ENCODE peak calls at places on chromosomes 6 and 20, in nine cellular contexts. X is thyroid gland; O is heart right ventricle; I is left ventricle myocardium inferior; L is CD8-positive, alpha-beta memory T cell; Y is colonic mucosa; V is cardiac muscle cell; G is WERI-Rb-1; Z is uterus. J is an unnamed sample.

GRCh38 chr20:37990571-37991151 is 42.6 kb downstream of the TTI1 start:
- DNase-seq in I (peak; percentile 71), O (peak; percentile 64), V (peak; percentile 68), Y (peak; percentile 33), L (peak; percentile 61), X (peak; percentile 27), Z (no peak), G (peak; percentile 40), J (peak; percentile 82)

GRCh38 chr20:44618318-44618731 is 33.2 kb downstream of the ADA start:
- DNase-seq in V (no peak), L (peak; percentile 27), Y (no peak), G (no peak), I (peak; percentile 65), Z (no peak), X (peak; percentile 52), O (no peak), J (no peak)

GRCh38 chr6:125002090-125002741 is 40.0 kb downstream of the RNF217 start:
- DNase-seq in V (no peak), O (no peak), G (no peak), I (no peak), Y (no peak), X (peak; percentile 15), L (no peak), Z (no peak), J (no peak)

GRCh38 chr6:31272856-31273626 is 1.1 kb upstream of the HLA-C start:
- DNase-seq in O (no peak), X (no peak), V (no peak), G (no peak), L (no peak), Y (no peak), I (no peak), Z (no peak), J (no peak)

GRCh38 chr6:28738396-28738765 is 185.4 kb downstream of the TRIM27 start:
- DNase-seq in G (no peak), X (no peak), Y (no peak), I (no peak), L (no peak), Z (no peak), O (no peak), V (no peak), J (no peak)

GRCh38 chr6:31710490-31711219 is 4.0 kb downstream of the LY6G6F start:
- DNase-seq in O (no peak), X (no peak), I (no peak), Y (no peak), V (no peak), G (peak; percentile 93), Z (no peak), L (no peak), J (no peak)

GRCh38 chr20:6069669-6070068 is 15.8 kb upstream of the LRRN4 start:
- DNase-seq in Z (no peak), V (no peak), Y (no peak), X (no peak), O (no peak), I (no peak), G (no peak), L (no peak), J (no peak)

GRCh38 chr6:170085475-170086401 is 205.1 kb downstream of the DLL1 start:
- DNase-seq in Z (peak; percentile 6), Y (peak; percentile 15), I (peak; percentile 8), G (no peak), X (no peak), L (no peak), V (no peak), O (peak; percentile 1), J (no peak)

GRCh38 chr6:34460796-34461507 is 4.9 kb upstream of the PACSIN1 start:
- DNase-seq in X (no peak), I (no peak), V (no peak), O (no peak), Y (no peak), G (no peak), Z (no peak), L (no peak), J (no peak)

GRCh38 chr6:170201361-170201760 is 89.5 kb downstream of the DLL1 start:
- DNase-seq in G (no peak), V (no peak), Z (no peak), O (no peak), L (no peak), X (no peak), I (no peak), Y (peak; percentile 15), J (no peak)

GRCh38 chr20:44650777-44651493 is 564 bp downstream of the ADA start:
- DNase-seq in X (no peak), V (no peak), Z (peak; percentile 38), G (no peak), L (no peak), I (peak; percentile 47), O (peak; percentile 37), Y (peak; percentile 33), J (peak; percentile 42)

GRCh38 chr20:34842143-34842542 is 16.7 kb upstream of the NCOA6 start:
- DNase-seq in Z (no peak), V (no peak), I (no peak), L (no peak), X (no peak), Y (no peak), G (no peak), O (no peak), J (no peak)

GRCh38 chr20:45073182-45073581 is 27.7 kb downstream of the KCNS1 start:
- DNase-seq in V (no peak), Z (no peak), X (no peak), L (no peak), I (no peak), G (no peak), O (no peak), Y (no peak), J (no peak)

GRCh38 chr20:37564388-37565133 is 36.9 kb upstream of the BLCAP start:
- DNase-seq in V (peak; percentile 80), I (peak; percentile 25), O (peak; percentile 16), X (peak; percentile 36), Z (peak; percentile 44), L (peak; percentile 8), G (peak; percentile 69), Y (peak; percentile 34), J (peak; percentile 66)

GRCh38 chr6:111691345-111692225 is 85.9 kb upstream of the TRAF3IP2 start:
- DNase-seq in X (no peak), V (peak; percentile 23), L (no peak), Z (no peak), O (no peak), I (no peak), G (peak; percentile 29), Y (peak; percentile 70), J (peak; percentile 58)

GRCh38 chr6:13800615-13801014 is 13.7 kb downstream of the MCUR1 start:
- DNase-seq in L (no peak), Y (no peak), X (no peak), I (no peak), Z (no peak), G (no peak), O (no peak), V (no peak), J (no peak)

GRCh38 chr6:3379482-3380060 is 77.3 kb downstream of the SLC22A23 start:
- DNase-seq in O (no peak), L (no peak), I (no peak), Y (no peak), Z (no peak), X (no peak), G (no peak), V (peak; percentile 14), J (no peak)

GRCh38 chr6:144055121-144055931 is 40.0 kb downstream of the SF3B5 start:
- DNase-seq in I (no peak), O (no peak), V (no peak), G (no peak), X (no peak), L (peak; percentile 61), Z (no peak), Y (no peak), J (no peak)

DNA sequence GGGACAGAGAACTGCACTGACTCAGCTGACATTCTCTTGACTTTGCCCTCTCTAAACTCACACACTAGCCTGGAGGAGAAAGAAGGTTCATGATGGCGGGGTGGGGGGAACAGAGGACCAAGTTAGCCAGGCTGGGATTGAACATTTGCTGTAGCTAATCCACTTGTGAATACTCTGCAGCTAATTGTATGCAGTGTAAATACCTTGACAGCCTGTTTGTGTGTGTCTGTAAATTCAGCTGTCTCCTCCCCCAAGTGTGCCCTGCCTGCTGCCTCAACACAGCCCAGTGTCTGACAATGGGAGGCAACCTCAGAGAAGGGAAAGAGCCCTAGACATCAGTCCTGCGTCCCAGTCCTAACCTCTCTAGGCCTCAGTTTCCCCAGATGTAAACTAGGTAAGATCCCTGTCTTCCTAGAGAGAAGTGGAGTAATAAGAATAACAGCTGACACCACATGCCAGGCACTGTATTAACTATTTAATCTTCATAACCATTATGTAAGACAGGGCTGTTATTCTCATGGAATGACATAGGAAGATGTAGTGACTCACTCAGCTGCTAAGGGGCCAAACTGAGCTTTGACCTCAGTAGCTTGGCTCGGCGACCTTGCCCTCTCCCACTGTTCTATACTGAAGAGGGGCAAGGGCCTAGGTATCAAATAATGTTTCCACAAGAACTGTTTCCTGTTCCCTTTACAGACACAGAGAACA is 2.7 kb upstream of the MDGA1 start:
- DNase-seq in Y (no peak), L (no peak), Z (no peak), V (no peak), X (no peak), O (no peak), I (no peak), G (no peak), J (no peak)
- H3K4me3 ChIP-seq in Y (no peak overlapping the region), L (no peak overlapping the region), Z (no peak overlapping the region), V (no peak overlapping the region), X (no peak overlapping the region), O (no peak overlapping the region), I (no peak overlapping the region), G (no peak overlapping the region), J (no peak overlapping the region)

GRCh38 chr6:90295854-90296345 is 743 bp downstream of the BACH2 start:
- DNase-seq in X (peak; percentile 68), L (peak; percentile 71), V (peak; percentile 72), G (peak; percentile 70), Y (peak; percentile 66), I (peak; percentile 61), Z (peak; percentile 76), O (peak; percentile 76), J (peak; percentile 71)
- H3K27me3 ChIP-seq in X (no peaks in the 10 kb centered on the region), L (no peaks in the 10 kb centered on the region), V (peaks cover 21% of the 10 kb centered on the region), G (no peaks in the 10 kb centered on the region), Y (peaks cover 34% of the 10 kb centered on the region), I (no peaks in the 10 kb centered on the region), Z (no peaks in the 10 kb centered on the region), O (no peaks in the 10 kb centered on the region), J (no peaks in the 10 kb centered on the region)

DNA sequence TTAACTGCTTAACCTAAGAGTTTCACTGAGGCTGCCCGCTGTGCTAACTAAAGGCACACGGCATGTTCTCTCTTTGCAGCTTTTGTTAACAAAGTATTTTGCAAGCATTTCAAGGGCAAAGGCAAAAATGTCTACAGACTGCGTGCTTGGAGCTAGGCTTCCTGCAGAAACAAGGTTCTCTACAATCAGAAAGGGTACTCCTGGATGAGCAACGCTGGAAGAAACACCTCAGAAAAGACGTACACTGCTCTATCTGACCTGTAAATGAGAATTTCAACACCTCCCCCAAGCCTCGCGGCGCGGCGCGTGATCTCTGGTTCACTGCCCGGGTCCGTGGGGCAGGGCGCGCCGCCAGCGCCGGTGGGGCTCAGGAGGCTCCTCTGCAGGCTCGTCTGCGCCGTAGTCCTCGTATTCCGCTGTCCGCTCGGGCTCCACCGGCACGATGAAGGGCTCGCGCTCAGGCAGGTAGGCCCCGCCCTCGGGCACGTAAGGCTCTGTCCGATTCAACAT is 120.9 kb downstream of the COL12A1 start:
- DNase-seq in I (no peak), V (no peak), X (peak; percentile 84), Y (no peak), Z (no peak), G (no peak), O (peak; percentile 7), L (no peak), J (no peak)
- H3K4me3 ChIP-seq in I (peak overlapping the region; percentile 3), V (no peak overlapping the region), X (no peak overlapping the region), Y (peak overlapping the region; percentile 1), Z (peak overlapping the region; percentile 21), G (no peak overlapping the region), O (peak overlapping the region; percentile 40), L (no peak overlapping the region), J (no peak overlapping the region)

GRCh38 chr6:168162366-168162765 is 83.4 kb upstream of the FRMD1 start:
- DNase-seq in O (no peak), I (no peak), Z (no peak), L (no peak), Y (peak; percentile 58), V (no peak), G (no peak), X (peak; percentile 7), J (no peak)
- H3K27me3 ChIP-seq in O (peaks cover 47% of the 10 kb centered on the region), I (peaks cover 72% of the 10 kb centered on the region), Z (no peaks in the 10 kb centered on the region), L (no peaks in the 10 kb centered on the region), Y (no peaks in the 10 kb centered on the region), V (no peaks in the 10 kb centered on the region), G (no peaks in the 10 kb centered on the region), X (no peaks in the 10 kb centered on the region), J (no peaks in the 10 kb centered on the region)

J was measured in psoas muscle.